ENCODE peak calls at places on chromosomes 2 and 18, in eight cellular contexts. C is heart left ventricle; P is breast epithelium; O is naive thymus-derived CD4-positive, alpha-beta T cell; F is A549; J is aorta; Q is psoas muscle; T is lung. I is an unnamed sample.

GRCh38 chr2:128726221-128726620 is 407.6 kb upstream of the HS6ST1 start:
- DNase-seq in O (no peak), Q (no peak), J (no peak), F (no peak), C (no peak), T (no peak), P (no peak), I (no peak)

GRCh38 chr18:76981388-76981968 is 151.1 kb downstream of the MBP start:
- DNase-seq in O (no peak), T (no peak), F (no peak), C (peak), Q (no peak), P (no peak), J (no peak), I (no peak)

GRCh38 chr18:76434452-76434851 is 60.6 kb downstream of the ZNF516 start:
- DNase-seq in Q (no peak), P (no peak), C (no peak), T (no peak), J (no peak), O (no peak), F (no peak), I (no peak)

GRCh38 chr18:74682998-74683311 is 85.3 kb downstream of the ZNF407 start:
- DNase-seq in F (no peak), C (no peak), Q (no peak), J (no peak), P (no peak), T (no peak), O (no peak), I (no peak)

GRCh38 chr2:45705233-45705632 is 53.8 kb downstream of the PRKCE start:
- DNase-seq in J (no peak), T (no peak), P (no peak), O (no peak), C (no peak), F (no peak), Q (no peak), I (no peak)

GRCh38 chr2:241945803-241946202 is 76.3 kb downstream of the RTP5 start:
- DNase-seq in Q (no peak), P (peak), F (no peak), J (no peak), T (no peak), O (no peak), C (no peak), I (no peak)

GRCh38 chr2:7427293-7428060 is 510.3 kb downstream of the RNF144A start:
- DNase-seq in F (peak), Q (no peak), J (no peak), O (peak), T (no peak), C (no peak), P (no peak), I (no peak)

GRCh38 chr2:128585706-128586105 is 267.0 kb upstream of the HS6ST1 start:
- DNase-seq in P (no peak), T (peak), Q (no peak), O (no peak), J (no peak), C (no peak), F (no peak), I (no peak)

GRCh38 chr2:181313845-181314244 is 143.3 kb upstream of the ITGA4 start:
- DNase-seq in Q (no peak), C (no peak), T (no peak), F (no peak), J (no peak), O (no peak), P (no peak), I (no peak)

GRCh38 chr2:222241054-222241453 is 57.7 kb downstream of the PAX3 start:
- DNase-seq in Q (no peak), O (no peak), T (no peak), C (no peak), J (no peak), F (no peak), P (no peak), I (no peak)

GRCh38 chr2:234091883-234092282 is 41.4 kb downstream of the SPP2 start:
- DNase-seq in P (no peak), C (no peak), F (no peak), J (no peak), T (no peak), O (no peak), Q (no peak), I (no peak)

GRCh38 chr2:179234658-179235240 is 29.9 kb downstream of the SESTD1 start:
- DNase-seq in J (no peak), O (no peak), Q (no peak), C (no peak), P (no peak), F (no peak), T (no peak), I (no peak)

GRCh38 chr2:16661936-16662335 is 3.7 kb downstream of the CYRIA start:
- DNase-seq in P (no peak), Q (no peak), J (no peak), T (no peak), C (no peak), O (no peak), F (no peak), I (no peak)

DNA sequence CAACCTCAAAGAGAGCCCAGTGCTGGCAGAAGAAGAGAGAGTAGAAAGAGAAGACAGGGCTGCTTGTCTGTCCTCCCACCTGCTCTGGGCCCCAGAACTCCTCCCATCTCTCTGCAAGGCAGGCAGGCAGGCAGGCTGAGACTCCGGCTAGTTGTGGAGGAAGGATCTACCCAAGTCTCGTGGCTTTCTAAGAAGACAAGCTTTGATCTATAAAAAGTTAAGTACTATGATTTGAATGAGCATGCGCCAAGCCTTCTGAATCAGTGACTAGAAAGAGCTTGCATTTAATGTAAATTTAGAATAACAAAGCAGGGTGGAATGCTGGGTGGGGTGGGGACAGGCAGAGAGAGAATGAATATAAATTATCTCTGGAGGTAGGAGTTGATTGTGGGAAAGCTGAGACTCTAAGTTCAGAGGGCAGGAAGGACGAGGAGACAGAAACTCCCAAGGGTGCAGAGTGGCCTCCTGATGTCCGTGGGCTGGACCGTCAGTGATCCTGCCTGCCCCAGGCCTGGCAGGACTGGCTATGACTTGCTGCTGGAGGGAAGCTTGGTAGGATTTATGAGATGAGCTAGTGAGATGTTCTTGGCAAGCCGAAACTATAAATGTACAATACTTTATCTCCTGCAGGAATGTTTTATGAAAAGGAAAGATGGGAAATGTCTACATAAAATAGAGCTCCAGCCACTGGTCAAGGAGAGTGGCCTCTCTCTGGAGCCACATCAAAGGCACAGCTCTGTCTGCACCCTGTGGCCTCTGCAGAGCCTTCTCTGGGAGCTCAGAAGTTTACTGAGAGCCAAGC is 447.5 kb downstream of the TNS1 start:
- DNase-seq in O (peak), J (no peak), F (no peak), P (no peak), Q (no peak), C (no peak), T (no peak), I (no peak)
- H3K27ac ChIP-seq in O (no peak), J (no peak), F (no peak), P (no peak), Q (no peak), C (no peak), T (no peak), I (no peak)

DNA sequence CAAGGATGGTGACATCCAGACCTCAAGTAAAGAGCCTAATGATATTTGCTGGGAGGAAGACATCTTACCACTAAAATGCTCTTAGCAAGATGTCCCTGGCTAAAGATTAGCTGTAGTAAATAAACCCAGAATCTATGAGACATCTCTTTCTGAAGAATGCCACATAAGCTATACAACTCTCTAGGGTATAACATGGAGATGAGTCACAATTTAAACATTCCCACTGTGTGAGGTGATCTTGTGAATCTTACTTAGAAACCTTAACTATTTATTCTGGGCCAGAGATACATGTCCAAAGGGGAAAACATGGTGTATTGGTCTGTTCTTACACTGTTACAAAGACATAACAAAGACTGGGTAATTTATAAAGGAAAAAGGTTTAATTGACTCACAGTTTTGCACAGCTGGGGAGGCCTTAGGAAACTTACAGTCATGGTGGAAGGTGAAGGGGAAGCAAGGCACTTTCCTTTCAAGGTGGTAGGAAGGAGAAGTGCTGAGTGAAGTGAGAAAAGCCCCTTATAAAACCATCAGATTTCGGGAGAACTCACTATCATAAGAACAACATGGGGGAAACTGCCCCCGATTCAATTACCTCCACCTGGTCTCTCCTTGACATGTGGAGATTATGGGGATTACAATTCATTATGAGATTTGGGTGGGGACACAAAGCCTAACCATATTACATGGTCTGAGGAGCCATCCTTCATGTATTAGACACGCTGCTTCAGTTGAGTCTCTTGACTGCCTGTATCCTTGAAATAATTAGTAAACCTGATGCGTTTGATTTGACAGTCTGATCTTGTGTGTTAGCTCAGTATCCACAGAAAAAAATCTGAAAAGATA is 17.1 kb downstream of the KRCC1 start:
- DNase-seq in C (no peak), T (no peak), Q (no peak), O (no peak), F (peak), J (no peak), P (no peak), I (no peak)
- H3K27ac ChIP-seq in C (no peak), T (no peak), Q (no peak), O (no peak), F (peak), J (no peak), P (no peak), I (no peak)

DNA sequence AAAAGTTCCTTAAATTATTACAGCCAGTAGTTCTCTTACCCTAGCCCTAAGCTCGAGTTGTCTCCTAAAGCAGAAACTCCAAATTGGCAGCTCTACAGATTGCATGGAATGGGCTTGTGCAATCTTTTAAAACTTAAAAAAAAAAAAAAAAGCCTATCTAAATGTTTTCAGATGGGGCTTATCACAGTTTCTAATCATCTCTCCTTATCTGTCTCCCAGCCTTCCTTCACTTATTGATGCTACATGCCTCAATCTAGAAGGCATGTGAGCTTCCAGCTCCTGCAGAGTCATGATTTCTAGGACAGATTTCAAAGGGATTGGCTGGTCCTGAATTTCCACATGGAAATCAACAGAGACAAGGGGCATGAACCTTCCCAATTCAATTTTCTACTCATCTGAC is 33.1 kb upstream of the PELI1 start:
- DNase-seq in P (no peak), F (no peak), Q (no peak), J (no peak), C (no peak), O (no peak), T (no peak), I (no peak)
- H3K27ac ChIP-seq in P (peak), F (no peak), Q (no peak), J (no peak), C (no peak), O (no peak), T (no peak), I (no peak)

DNA sequence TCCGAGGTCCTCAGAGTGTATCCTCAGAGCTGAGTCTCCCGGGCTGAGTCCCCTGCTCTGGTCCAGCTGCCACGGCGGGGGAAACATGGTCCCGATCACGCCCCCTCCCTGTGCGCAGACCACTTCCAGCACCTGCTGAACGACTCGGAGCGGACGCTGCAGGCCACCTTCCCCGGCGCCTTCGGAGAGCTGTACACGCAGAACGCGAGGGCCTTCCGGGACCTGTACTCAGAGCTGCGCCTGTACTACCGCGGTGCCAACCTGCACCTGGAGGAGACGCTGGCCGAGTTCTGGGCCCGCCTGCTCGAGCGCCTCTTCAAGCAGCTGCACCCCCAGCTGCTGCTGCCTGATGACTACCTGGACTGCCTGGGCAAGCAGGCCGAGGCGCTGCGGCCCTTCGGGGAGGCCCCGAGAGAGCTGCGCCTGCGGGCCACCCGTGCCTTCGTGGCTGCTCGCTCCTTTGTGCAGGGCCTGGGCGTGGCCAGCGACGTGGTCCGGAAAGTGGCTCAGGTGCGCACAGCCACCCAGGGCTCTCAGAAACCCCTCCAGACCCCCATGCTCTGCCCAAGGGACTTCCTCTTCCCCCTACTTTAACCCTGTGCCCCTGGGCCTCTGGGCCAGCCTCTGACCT is 26.7 kb downstream of the GPC1 start:
- DNase-seq in Q (peak), J (peak), C (peak), F (no peak), O (no peak), P (peak), T (no peak), I (no peak)
- H3K27ac ChIP-seq in Q (no peak), J (no peak), C (no peak), F (no peak), O (no peak), P (no peak), T (no peak), I (no peak)

GRCh38 chr2:239609583-239610310 is 208.9 kb upstream of the HDAC4 start:
- DNase-seq in F (no peak), O (no peak), C (peak), T (no peak), J (peak), Q (no peak), P (no peak), I (no peak)

GRCh38 chr2:239609162-239609561 is 208.3 kb upstream of the HDAC4 start:
- DNase-seq in C (peak), J (no peak), F (no peak), O (no peak), T (no peak), P (no peak), Q (no peak), I (no peak)

GRCh38 chr2:239612133-239612532 is 211.3 kb upstream of the HDAC4 start:
- DNase-seq in F (no peak), J (no peak), C (peak), O (no peak), Q (no peak), P (no peak), T (no peak), I (no peak)

GRCh38 chr2:239610457-239611221 is 209.8 kb upstream of the HDAC4 start:
- DNase-seq in Q (no peak), T (no peak), O (no peak), J (peak), P (no peak), C (peak), F (no peak), I (no peak)

DNA sequence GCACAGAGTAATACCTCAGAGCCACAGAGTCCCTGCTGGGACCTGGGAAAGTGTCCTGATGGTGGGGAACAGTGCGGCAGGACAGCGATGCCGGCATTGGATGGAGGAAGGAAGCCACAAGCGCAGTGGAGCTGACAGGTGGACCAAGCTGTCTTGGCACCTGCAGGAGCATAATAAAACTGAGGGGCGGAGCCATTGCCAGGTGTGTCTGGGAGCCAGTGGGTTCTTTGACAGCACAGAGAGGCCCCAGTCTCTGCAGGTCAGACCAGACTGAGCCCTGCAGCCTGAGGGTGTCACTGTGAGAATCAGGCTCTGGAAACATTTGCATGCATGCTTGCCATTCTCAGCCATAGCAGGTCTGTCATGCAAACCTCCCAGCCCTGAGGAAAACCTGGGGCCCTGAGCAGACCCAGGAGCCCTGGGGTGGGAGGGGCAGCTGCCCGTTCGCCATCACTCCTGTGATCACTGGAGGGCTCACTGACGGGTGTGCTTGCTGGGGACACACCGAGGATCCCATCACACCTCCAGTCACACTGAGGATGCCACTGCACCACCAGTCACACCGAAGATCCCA is 210.5 kb upstream of the HDAC4 start:
- DNase-seq in F (no peak), P (no peak), J (no peak), T (no peak), C (peak), Q (no peak), O (no peak), I (no peak)
- H3K27ac ChIP-seq in F (no peak), P (no peak), J (no peak), T (no peak), C (no peak), Q (no peak), O (no peak), I (no peak)